ENCODE peak calls at places on chromosomes 2 and 18, in five cellular contexts. O is AG04449; L is stimulated activated CD4-positive, alpha-beta T cell treated with anti-CD3 and anti-CD28 coated beads, Interleukin-1b, Interleukin-23, amount 100 ng/mL, for 24 hours; B is PC-9; W is brain microvascular endothelial cell. X is an unnamed sample.

GRCh38 chr2:105299290-105299689 is 30.2 kb downstream of the TGFBRAP1 start:
- DNase-seq in L (no peak), W (no peak), B (no peak), O (no peak), X (peak; percentile 44)

GRCh38 chr18:57956495-57956894 is 87.5 kb upstream of the NEDD4L start:
- DNase-seq in B (no peak), W (no peak), L (no peak), O (no peak), X (no peak)

GRCh38 chr2:105798595-105798994 is 53.9 kb downstream of the NCK2 start:
- DNase-seq in B (no peak), W (no peak), O (no peak), L (no peak), X (no peak)

GRCh38 chr2:166417669-166418068 is 41.9 kb upstream of the SCN9A start:
- DNase-seq in O (no peak), B (no peak), W (peak; percentile 59), L (no peak), X (no peak)

GRCh38 chr18:48804856-48805610 is 145.7 kb downstream of the SMAD7 start:
- DNase-seq in O (no peak), L (no peak), B (no peak), W (no peak), X (no peak)

GRCh38 chr2:223460774-223461211 is 141.4 kb downstream of the SCG2 start:
- DNase-seq in L (no peak), W (peak; percentile 73), B (peak; percentile 27), O (peak; percentile 16), X (no peak)

GRCh38 chr2:120005834-120006521 is 6.9 kb upstream of the EPB41L5 start:
- DNase-seq in W (no peak), B (no peak), O (no peak), L (no peak), X (no peak)

GRCh38 chr2:2873450-2873811 is 504.2 kb downstream of the EIPR1 start:
- DNase-seq in L (no peak), O (no peak), B (no peak), W (no peak), X (no peak)

GRCh38 chr2:14535156-14535555 is 97.4 kb upstream of the LRATD1 start:
- DNase-seq in B (peak; percentile 72), W (no peak), L (no peak), O (no peak), X (no peak)

GRCh38 chr2:140650825-140651224 is 1480.0 kb downstream of the LRP1B start:
- DNase-seq in B (no peak), W (no peak), L (no peak), O (no peak), X (no peak)

GRCh38 chr2:239157766-239158165 is 243.1 kb downstream of the HDAC4 start:
- DNase-seq in L (no peak), O (no peak), W (no peak), B (peak; percentile 63), X (peak; percentile 67)

GRCh38 chr2:233706720-233707119 is 6.0 kb upstream of the UGT1A5 start:
- DNase-seq in W (peak; percentile 35), L (no peak), B (peak; percentile 69), O (no peak), X (no peak)

GRCh38 chr2:219714681-219715080 is 87.3 kb downstream of the SLC4A3 start:
- DNase-seq in L (no peak), B (no peak), W (no peak), O (no peak), X (no peak)

GRCh38 chr2:238838786-238839327 is 9.0 kb upstream of the TWIST2 start:
- DNase-seq in L (no peak), O (no peak), W (no peak), B (no peak), X (no peak)

GRCh38 chr2:225354281-225354774 is 45.2 kb upstream of the NYAP2 start:
- DNase-seq in W (peak; percentile 86), L (no peak), B (no peak), O (no peak), X (peak; percentile 41)

GRCh38 chr2:98588880-98589425 is 19.4 kb downstream of the COA5 start:
- DNase-seq in O (no peak), B (no peak), L (no peak), W (no peak), X (peak; percentile 17)

GRCh38 chr2:50620783-50621182 is 411.1 kb downstream of the NRXN1 start:
- DNase-seq in O (no peak), W (no peak), L (no peak), B (no peak), X (peak; percentile 4)

GRCh38 chr18:22868831-22869230 is 64.3 kb upstream of the RBBP8 start:
- DNase-seq in B (no peak), L (no peak), O (no peak), W (no peak), X (no peak)

X was measured in ELF-1.